ENCODE peak calls at places on chromosomes 7 and 10, in ten cellular contexts. O is CD8-positive, alpha-beta memory T cell; R is stimulated activated CD4-positive, alpha-beta T cell treated with anti-CD3 and anti-CD28 coated beads, Interleukin-1b, Interleukin-23, amount 100 ng/mL, for 24 hours; W is amniotic stem cell; D is NCI-H2029 treated with DMSO at 0.1 percent for 48 hours; Y is RPMI8226; Q is ELR; J is PC-3; P is neural crest cell; A is A172. K is an unnamed sample.

GRCh38 chr10:73968101-73968515 is 29.8 kb upstream of the VCL start:
- DNase-seq in A (no peak), Q (no peak), P (no peak), J (no peak), Y (no peak), D (no peak), R (no peak), O (no peak), W (no peak), K (no peak)

GRCh38 chr7:97982647-97983046 is 7.3 kb downstream of the OCM2 start:
- DNase-seq in A (no peak), D (peak; percentile 81), J (no peak), P (no peak), Y (peak; percentile 52), W (no peak), R (no peak), Q (no peak), O (no peak), K (no peak)

GRCh38 chr10:97217299-97217698 is 31.5 kb upstream of the SLIT1 start:
- DNase-seq in D (no peak), Q (no peak), J (no peak), O (no peak), W (no peak), P (no peak), R (no peak), A (no peak), Y (no peak), K (no peak)

GRCh38 chr7:90551036-90551435 is 45.1 kb upstream of the CDK14 start:
- DNase-seq in R (no peak), P (no peak), D (no peak), J (peak; percentile 48), O (no peak), Q (no peak), A (no peak), Y (no peak), W (no peak), K (no peak)

GRCh38 chr7:157431173-157431950 is 94.6 kb downstream of the DNAJB6 start:
- DNase-seq in O (no peak), Y (peak; percentile 29), R (no peak), W (no peak), A (no peak), P (no peak), D (no peak), Q (no peak), J (no peak), K (no peak)

GRCh38 chr7:29381206-29382094 is 182.2 kb upstream of the PRR15 start:
- DNase-seq in Y (no peak), R (no peak), W (no peak), J (no peak), P (no peak), Q (no peak), O (no peak), A (peak; percentile 32), D (no peak), K (no peak)

GRCh38 chr10:13158401-13158800 is 3.0 kb upstream of the MCM10 start:
- DNase-seq in P (no peak), Q (no peak), A (no peak), O (peak; percentile 18), Y (no peak), R (peak; percentile 19), J (no peak), W (no peak), D (no peak), K (no peak)

GRCh38 chr7:149670288-149670687 is 103.1 kb downstream of the ZNF467 start:
- DNase-seq in J (peak; percentile 26), P (no peak), W (no peak), Y (peak; percentile 31), A (peak; percentile 18), R (no peak), Q (peak; percentile 2), D (no peak), O (no peak), K (no peak)

GRCh38 chr7:133662830-133663229 is 410.0 kb downstream of the EXOC4 start:
- DNase-seq in P (no peak), R (no peak), A (no peak), J (no peak), Y (no peak), O (no peak), Q (no peak), D (no peak), W (no peak), K (no peak)

GRCh38 chr10:114313139-114313538 is 74.1 kb downstream of the VWA2 start:
- DNase-seq in D (no peak), R (no peak), W (no peak), O (no peak), A (no peak), J (no peak), Y (no peak), P (no peak), Q (no peak), K (no peak)

GRCh38 chr10:48414778-48415177 is 108.3 kb downstream of the MAPK8 start:
- DNase-seq in A (peak; percentile 11), P (no peak), O (no peak), J (peak; percentile 55), D (no peak), Q (peak; percentile 74), R (no peak), W (peak; percentile 73), Y (no peak), K (no peak)

GRCh38 chr7:1952781-1953180 is 280.0 kb downstream of the MAD1L1 start:
- DNase-seq in O (no peak), P (no peak), W (no peak), Y (no peak), Q (no peak), A (no peak), R (no peak), D (no peak), J (no peak), K (no peak)

K was measured in CD8-positive, alpha-beta T cell.